ENCODE peak calls at places on chromosome 11, in six cellular contexts. One of them, this sample, is unnamed.

GRCh38 chr11:109112748-109113378 is 309.1 kb upstream of the C11orf87 start:
- DNase-seq in spleen: no peak
- DNase-seq in HCT116: no peak
- DNase-seq in H1: no peak
- DNase-seq in SK-N-SH: peak; percentile 63
- DNase-seq in sigmoid colon: no peak
- DNase-seq in this sample: no peak

GRCh38 chr11:100687630-100688395 is 725 bp downstream of the ARHGAP42 start:
- DNase-seq in spleen: peak; percentile 80
- DNase-seq in HCT116: peak; percentile 75
- DNase-seq in H1: peak; percentile 53
- DNase-seq in SK-N-SH: peak; percentile 47
- DNase-seq in sigmoid colon: peak; percentile 72
- DNase-seq in this sample: no peak

GRCh38 chr11:36774603-36775002 is 176.6 kb upstream of the RAG2 start:
- DNase-seq in spleen: no peak
- DNase-seq in HCT116: no peak
- DNase-seq in H1: no peak
- DNase-seq in SK-N-SH: no peak
- DNase-seq in sigmoid colon: no peak
- DNase-seq in this sample: no peak

GRCh38 chr11:86719781-86720463 is 47.5 kb upstream of the ME3 start:
- DNase-seq in spleen: no peak
- DNase-seq in HCT116: no peak
- DNase-seq in H1: no peak
- DNase-seq in SK-N-SH: no peak
- DNase-seq in sigmoid colon: no peak
- DNase-seq in this sample: no peak

GRCh38 chr11:93659841-93660240 is 1.6 kb upstream of the CEP295 start:
- DNase-seq in spleen: no peak
- DNase-seq in HCT116: no peak
- DNase-seq in H1: no peak
- DNase-seq in SK-N-SH: no peak
- DNase-seq in sigmoid colon: no peak
- DNase-seq in this sample: no peak

GRCh38 chr11:74485868-74486267 is 7.7 kb downstream of the LIPT2 start:
- DNase-seq in spleen: no peak
- DNase-seq in HCT116: no peak
- DNase-seq in H1: no peak
- DNase-seq in SK-N-SH: no peak
- DNase-seq in sigmoid colon: no peak
- DNase-seq in this sample: no peak

GRCh38 chr11:105609832-105610781 is at the start of gene GRIA4:
- DNase-seq in spleen: peak; percentile 73
- DNase-seq in HCT116: no peak
- DNase-seq in H1: no peak
- DNase-seq in SK-N-SH: peak; percentile 79
- DNase-seq in sigmoid colon: peak; percentile 75
- DNase-seq in this sample: peak; percentile 85

GRCh38 chr11:34358666-34359547 is 1.1 kb upstream of the ABTB2 start:
- DNase-seq in spleen: peak; percentile 93
- DNase-seq in HCT116: peak; percentile 68
- DNase-seq in H1: no peak
- DNase-seq in SK-N-SH: peak; percentile 73
- DNase-seq in sigmoid colon: peak; percentile 88
- DNase-seq in this sample: peak; percentile 90

GRCh38 chr11:97414801-97415200 is 1025.0 kb downstream of the JRKL start:
- DNase-seq in spleen: no peak
- DNase-seq in HCT116: no peak
- DNase-seq in H1: no peak
- DNase-seq in SK-N-SH: no peak
- DNase-seq in sigmoid colon: no peak
- DNase-seq in this sample: no peak

GRCh38 chr11:14583252-14584105 is 60.1 kb upstream of the PDE3B start:
- DNase-seq in spleen: no peak
- DNase-seq in HCT116: no peak
- DNase-seq in H1: no peak
- DNase-seq in SK-N-SH: peak; percentile 66
- DNase-seq in sigmoid colon: no peak
- DNase-seq in this sample: no peak

GRCh38 chr11:64339319-64339718 is 685 bp upstream of the CCDC88B start:
- DNase-seq in spleen: no peak
- DNase-seq in HCT116: no peak
- DNase-seq in H1: no peak
- DNase-seq in SK-N-SH: no peak
- DNase-seq in sigmoid colon: no peak
- DNase-seq in this sample: no peak

GRCh38 chr11:104968365-104968855 is at the start of gene CASP4:
- DNase-seq in spleen: no peak
- DNase-seq in HCT116: peak; percentile 18
- DNase-seq in H1: no peak
- DNase-seq in SK-N-SH: peak; percentile 1
- DNase-seq in sigmoid colon: no peak
- DNase-seq in this sample: peak; percentile 36

GRCh38 chr11:56890584-56891305 is 98.0 kb upstream of the OR5AK2 start:
- DNase-seq in spleen: no peak
- DNase-seq in HCT116: no peak
- DNase-seq in H1: no peak
- DNase-seq in SK-N-SH: no peak
- DNase-seq in sigmoid colon: no peak
- DNase-seq in this sample: no peak

GRCh38 chr11:102274628-102275027 is 42.7 kb upstream of the BIRC3 start:
- DNase-seq in spleen: no peak
- DNase-seq in HCT116: no peak
- DNase-seq in H1: no peak
- DNase-seq in SK-N-SH: no peak
- DNase-seq in sigmoid colon: no peak
- DNase-seq in this sample: no peak

GRCh38 chr11:46099973-46100335 is 21.3 kb downstream of the PHF21A start:
- DNase-seq in spleen: no peak
- DNase-seq in HCT116: no peak
- DNase-seq in H1: no peak
- DNase-seq in SK-N-SH: no peak
- DNase-seq in sigmoid colon: no peak
- DNase-seq in this sample: no peak

GRCh38 chr11:72105888-72106287 is at the start of gene TOMT:
- DNase-seq in spleen: peak; percentile 73
- DNase-seq in HCT116: no peak
- DNase-seq in H1: no peak
- DNase-seq in SK-N-SH: no peak
- DNase-seq in sigmoid colon: no peak
- DNase-seq in this sample: no peak

GRCh38 chr11:103887001-103887680 is 149.3 kb upstream of the DDI1 start:
- DNase-seq in spleen: no peak
- DNase-seq in HCT116: no peak
- DNase-seq in H1: no peak
- DNase-seq in SK-N-SH: no peak
- DNase-seq in sigmoid colon: no peak
- DNase-seq in this sample: no peak

GRCh38 chr11:130475426-130476053 is 27.1 kb downstream of the ADAMTS15 start:
- DNase-seq in spleen: no peak
- DNase-seq in HCT116: no peak
- DNase-seq in H1: no peak
- DNase-seq in SK-N-SH: peak; percentile 13
- DNase-seq in sigmoid colon: no peak
- DNase-seq in this sample: no peak

GRCh38 chr11:23995891-23996290 is 501.0 kb upstream of the LUZP2 start:
- DNase-seq in spleen: no peak
- DNase-seq in HCT116: no peak
- DNase-seq in H1: no peak
- DNase-seq in SK-N-SH: no peak
- DNase-seq in sigmoid colon: no peak
- DNase-seq in this sample: no peak

GRCh38 chr11:70502677-70503076 is 104.3 kb downstream of the CTTN start:
- DNase-seq in spleen: peak; percentile 39
- DNase-seq in HCT116: no peak
- DNase-seq in H1: no peak
- DNase-seq in SK-N-SH: no peak
- DNase-seq in sigmoid colon: peak; percentile 46
- DNase-seq in this sample: no peak

GRCh38 chr11:122910775-122911174 is 28.2 kb downstream of the JHY start:
- DNase-seq in spleen: no peak
- DNase-seq in HCT116: peak; percentile 8
- DNase-seq in H1: no peak
- DNase-seq in SK-N-SH: peak; percentile 30
- DNase-seq in sigmoid colon: no peak
- DNase-seq in this sample: no peak
- TF ChIP-seq CTCF in spleen: no peak
- TF ChIP-seq CTCF in HCT116: peak; percentile 58
- TF ChIP-seq CTCF in H1: peak; percentile 65
- TF ChIP-seq CTCF in SK-N-SH: peak; percentile 58
- TF ChIP-seq CTCF in sigmoid colon: no peak
- TF ChIP-seq CTCF in this sample: no peak

GRCh38 chr11:61866231-61866957 is 25.0 kb downstream of the FADS3 start:
- DNase-seq in spleen: no peak
- DNase-seq in HCT116: no peak
- DNase-seq in H1: no peak
- DNase-seq in SK-N-SH: no peak
- DNase-seq in sigmoid colon: no peak
- DNase-seq in this sample: no peak

GRCh38 chr11:61866958-61867343 is 24.4 kb downstream of the FADS3 start:
- DNase-seq in spleen: no peak
- DNase-seq in HCT116: no peak
- DNase-seq in H1: no peak
- DNase-seq in SK-N-SH: no peak
- DNase-seq in sigmoid colon: no peak
- DNase-seq in this sample: no peak

GRCh38 chr11:61863548-61864081 is 27.7 kb downstream of the FADS3 start:
- DNase-seq in spleen: no peak
- DNase-seq in HCT116: no peak
- DNase-seq in H1: no peak
- DNase-seq in SK-N-SH: no peak
- DNase-seq in sigmoid colon: no peak
- DNase-seq in this sample: no peak

GRCh38 chr11:61862714-61863547 is 28.4 kb downstream of the FADS3 start:
- DNase-seq in spleen: no peak
- DNase-seq in HCT116: no peak
- DNase-seq in H1: no peak
- DNase-seq in SK-N-SH: no peak
- DNase-seq in sigmoid colon: no peak
- DNase-seq in this sample: no peak

GRCh38 chr11:61864814-61865775 is 26.2 kb downstream of the FADS3 start:
- DNase-seq in spleen: no peak
- DNase-seq in HCT116: no peak
- DNase-seq in H1: no peak
- DNase-seq in SK-N-SH: no peak
- DNase-seq in sigmoid colon: no peak
- DNase-seq in this sample: no peak
- TF ChIP-seq POLR2AphosphoS5 in spleen: no peak
- TF ChIP-seq POLR2AphosphoS5 in HCT116: no peak
- TF ChIP-seq POLR2AphosphoS5 in H1: no peak
- TF ChIP-seq POLR2AphosphoS5 in SK-N-SH: no peak
- TF ChIP-seq POLR2AphosphoS5 in sigmoid colon: no peak
- TF ChIP-seq POLR2AphosphoS5 in this sample: no peak

GRCh38 chr11:33015621-33016551 is at the start of gene DEPDC7:
- DNase-seq in spleen: peak; percentile 91
- DNase-seq in HCT116: peak; percentile 75
- DNase-seq in H1: peak; percentile 76
- DNase-seq in SK-N-SH: peak; percentile 95
- DNase-seq in sigmoid colon: peak; percentile 94
- DNase-seq in this sample: peak; percentile 87

GRCh38 chr11:33017478-33017877 is 1.8 kb downstream of the DEPDC7 start:
- DNase-seq in spleen: no peak
- DNase-seq in HCT116: no peak
- DNase-seq in H1: no peak
- DNase-seq in SK-N-SH: no peak
- DNase-seq in sigmoid colon: no peak
- DNase-seq in this sample: no peak

GRCh38 chr11:33018840-33019239 is 3.2 kb downstream of the DEPDC7 start:
- DNase-seq in spleen: no peak
- DNase-seq in HCT116: no peak
- DNase-seq in H1: no peak
- DNase-seq in SK-N-SH: no peak
- DNase-seq in sigmoid colon: no peak
- DNase-seq in this sample: no peak

GRCh38 chr11:33018005-33018404 is 2.3 kb downstream of the DEPDC7 start:
- DNase-seq in spleen: no peak
- DNase-seq in HCT116: no peak
- DNase-seq in H1: no peak
- DNase-seq in SK-N-SH: no peak
- DNase-seq in sigmoid colon: no peak
- DNase-seq in this sample: no peak

GRCh38 chr11:33016654-33017053 is 976 bp downstream of the DEPDC7 start:
- DNase-seq in spleen: no peak
- DNase-seq in HCT116: no peak
- DNase-seq in H1: no peak
- DNase-seq in SK-N-SH: no peak
- DNase-seq in sigmoid colon: no peak
- DNase-seq in this sample: no peak
- H3K4me3 ChIP-seq in spleen: no peak overlapping the region
- H3K4me3 ChIP-seq in HCT116: peak overlapping the region; percentile 62
- H3K4me3 ChIP-seq in H1: peak overlapping the region; percentile 70
- H3K4me3 ChIP-seq in SK-N-SH: peak overlapping the region; percentile 65
- H3K4me3 ChIP-seq in sigmoid colon: peak overlapping the region; percentile 64
- H3K4me3 ChIP-seq in this sample: peak overlapping the region; percentile 71

GRCh38 chr11:21144556-21144955 is 475.2 kb downstream of the NELL1 start:
- DNase-seq in spleen: no peak
- DNase-seq in HCT116: no peak
- DNase-seq in H1: no peak
- DNase-seq in SK-N-SH: no peak
- DNase-seq in sigmoid colon: no peak
- DNase-seq in this sample: no peak

GRCh38 chr11:21137813-21138212 is 468.4 kb downstream of the NELL1 start:
- DNase-seq in spleen: no peak
- DNase-seq in HCT116: no peak
- DNase-seq in H1: no peak
- DNase-seq in SK-N-SH: no peak
- DNase-seq in sigmoid colon: no peak
- DNase-seq in this sample: no peak

GRCh38 chr11:21142007-21142406 is 472.6 kb downstream of the NELL1 start:
- DNase-seq in spleen: no peak
- DNase-seq in HCT116: no peak
- DNase-seq in H1: no peak
- DNase-seq in SK-N-SH: peak; percentile 7
- DNase-seq in sigmoid colon: no peak
- DNase-seq in this sample: no peak
- TF ChIP-seq CTCF in spleen: no peak
- TF ChIP-seq CTCF in HCT116: no peak
- TF ChIP-seq CTCF in H1: peak; percentile 56
- TF ChIP-seq CTCF in SK-N-SH: no peak
- TF ChIP-seq CTCF in sigmoid colon: no peak
- TF ChIP-seq CTCF in this sample: no peak

GRCh38 chr11:2825261-2825885 is 60.2 kb downstream of the CDKN1C start:
- DNase-seq in spleen: no peak
- DNase-seq in HCT116: no peak
- DNase-seq in H1: no peak
- DNase-seq in SK-N-SH: no peak
- DNase-seq in sigmoid colon: peak; percentile 97
- DNase-seq in this sample: peak; percentile 79
- TF ChIP-seq POLR2AphosphoS5 in spleen: peak; percentile 70
- TF ChIP-seq POLR2AphosphoS5 in HCT116: no peak
- TF ChIP-seq POLR2AphosphoS5 in H1: no peak
- TF ChIP-seq POLR2AphosphoS5 in SK-N-SH: no peak
- TF ChIP-seq POLR2AphosphoS5 in sigmoid colon: peak; percentile 63
- TF ChIP-seq POLR2AphosphoS5 in this sample: peak; percentile 66

This sample was measured in upper lobe of left lung.